ENCODE peak calls at places on chromosomes 2 and 18, in seven cellular contexts. Q is kidney glomerular epithelial cell; K is mammary epithelial cell; D is KG1; L is left lobe of liver; A is EL; E is activated naive CD4-positive, alpha-beta T cell treated with anti-CD3 and anti-CD28 coated beads for 36 hours. V is an unnamed sample.
A peak's percentile ranks its signal among the peaks of the same experiment; 100 is the strongest.

GRCh38 chr2:159637988-159638501 is 21.7 kb upstream of the BAZ2B start:
- DNase-seq in A (peak; percentile 84), K (peak; percentile 99), Q (peak; percentile 80), E (no peak), D (no peak), L (no peak), V (no peak)

GRCh38 chr2:48946444-48947048 is 191.0 kb upstream of the LHCGR start:
- DNase-seq in Q (peak; percentile 79), D (no peak), E (peak; percentile 23), A (peak; percentile 41), L (peak; percentile 68), K (peak; percentile 30), V (peak; percentile 24)

GRCh38 chr2:160667811-160668210 is 174.2 kb upstream of the RBMS1 start:
- DNase-seq in A (peak; percentile 8), K (no peak), E (no peak), D (no peak), L (no peak), Q (no peak), V (no peak)

GRCh38 chr2:172734711-172735645 is 667 bp upstream of the RAPGEF4 start:
- DNase-seq in A (no peak), K (peak; percentile 68), E (peak; percentile 53), D (no peak), Q (no peak), L (no peak), V (no peak)

GRCh38 chr2:44168684-44169154 is at the start of gene PPM1B:
- DNase-seq in L (no peak), A (no peak), Q (no peak), K (no peak), D (peak; percentile 100), E (peak; percentile 100), V (peak; percentile 100)

GRCh38 chr2:23637011-23637778 is 252.2 kb downstream of the KLHL29 start:
- DNase-seq in D (no peak), A (peak; percentile 71), K (no peak), L (no peak), Q (no peak), E (no peak), V (no peak)

GRCh38 chr2:237900891-237901831 is 41.7 kb downstream of the RAMP1 start:
- DNase-seq in D (no peak), E (peak; percentile 23), Q (no peak), A (no peak), K (no peak), L (no peak), V (no peak)

GRCh38 chr2:3674446-3674845 is 16.4 kb downstream of the ALLC start:
- DNase-seq in E (no peak), L (no peak), K (no peak), Q (no peak), D (no peak), A (no peak), V (no peak)

GRCh38 chr2:84865181-84865783 is 15.6 kb downstream of the TRABD2A start:
- DNase-seq in A (peak; percentile 47), E (peak; percentile 25), L (no peak), D (no peak), Q (peak; percentile 20), K (peak; percentile 34), V (peak; percentile 27)

GRCh38 chr2:118842687-118843491 is 4.6 kb downstream of the EN1 start:
- DNase-seq in Q (no peak), L (no peak), D (no peak), A (no peak), K (no peak), E (no peak), V (no peak)

GRCh38 chr18:46518438-46518837 is 138.6 kb downstream of the LOXHD1 start:
- DNase-seq in Q (no peak), L (peak; percentile 53), K (peak; percentile 13), E (no peak), D (no peak), A (no peak), V (no peak)

GRCh38 chr2:207334631-207335371 is 169.1 kb upstream of the KLF7 start:
- DNase-seq in K (peak; percentile 99), Q (peak; percentile 100), D (no peak), E (peak; percentile 63), A (peak; percentile 98), L (no peak), V (no peak)

GRCh38 chr18:22230403-22231042 is 61.1 kb downstream of the GATA6 start:
- DNase-seq in A (peak; percentile 91), E (no peak), K (no peak), D (no peak), Q (peak; percentile 80), L (no peak), V (no peak)

GRCh38 chr2:11752906-11753305 is 6.5 kb downstream of the LPIN1 start:
- DNase-seq in Q (no peak), A (no peak), K (no peak), D (no peak), E (no peak), L (no peak), V (no peak)

GRCh38 chr2:141968377-141968920 is 162.4 kb downstream of the LRP1B start:
- DNase-seq in K (peak; percentile 61), L (no peak), D (no peak), E (no peak), Q (no peak), A (no peak), V (no peak)

GRCh38 chr2:223262946-223263345 is 211.0 kb downstream of the KCNE4 start:
- DNase-seq in D (no peak), K (peak; percentile 88), Q (peak; percentile 79), A (peak; percentile 66), E (no peak), L (no peak), V (no peak)

GRCh38 chr18:34892379-34892778 is 148.8 kb upstream of the MAPRE2 start:
- DNase-seq in Q (no peak), E (no peak), K (no peak), A (no peak), L (no peak), D (no peak), V (no peak)

GRCh38 chr2:239998006-239998405 is 27.1 kb downstream of the NDUFA10 start:
- DNase-seq in K (no peak), Q (no peak), E (no peak), L (no peak), D (no peak), A (no peak), V (no peak)

GRCh38 chr2:79935771-79936657 is 368.5 kb downstream of the LRRTM1 start:
- DNase-seq in Q (peak; percentile 63), A (peak; percentile 61), L (no peak), K (peak; percentile 23), D (no peak), E (peak; percentile 52), V (peak; percentile 24)

GRCh38 chr2:199329466-199329865 is 128.3 kb downstream of the SATB2 start:
- DNase-seq in K (no peak), L (no peak), Q (no peak), E (no peak), A (no peak), D (no peak), V (no peak)

GRCh38 chr2:229575569-229576315 is 138.6 kb downstream of the DNER start:
- DNase-seq in Q (no peak), E (no peak), D (no peak), K (no peak), A (no peak), L (no peak), V (no peak)

GRCh38 chr2:141517180-141517851 is 613.5 kb downstream of the LRP1B start:
- DNase-seq in E (no peak), A (no peak), L (no peak), Q (no peak), K (no peak), D (no peak), V (no peak)

GRCh38 chr2:127408004-127408806 is 10.0 kb upstream of the PROC start:
- DNase-seq in Q (peak; percentile 82), K (peak; percentile 88), D (peak; percentile 72), L (peak; percentile 95), E (peak; percentile 88), A (peak; percentile 89), V (peak; percentile 80)

GRCh38 chr2:204749319-204749718 is 204.0 kb downstream of the PARD3B start:
- DNase-seq in Q (peak; percentile 17), A (peak; percentile 78), L (no peak), E (no peak), K (peak; percentile 62), D (no peak), V (no peak)

GRCh38 chr2:110678457-110679336 is 834 bp upstream of the BUB1 start:
- DNase-seq in K (peak; percentile 29), Q (no peak), A (peak; percentile 25), L (no peak), E (peak; percentile 25), D (peak; percentile 33), V (peak; percentile 41)

GRCh38 chr2:11411768-11412448 is 54.1 kb downstream of the E2F6 start:
- DNase-seq in D (no peak), K (no peak), Q (no peak), L (no peak), E (peak; percentile 30), A (peak; percentile 49), V (no peak)